ENCODE peak calls at places on chromosomes 11 and 22, in four cellular contexts. One of them, this sample, is unnamed.

GRCh38 chr11:6979365-6979764 is 40.8 kb downstream of the ZNF214 start:
- DNase-seq in H1: no peak
- DNase-seq in GM12878: no peak
- DNase-seq in K562: no peak
- DNase-seq in this sample: no peak

GRCh38 chr11:104352036-104352435 is 188.1 kb upstream of the PDGFD start:
- DNase-seq in K562: no peak
- DNase-seq in H1: no peak
- DNase-seq in GM12878: no peak
- DNase-seq in this sample: no peak

GRCh38 chr11:12842933-12843636 is 166.0 kb upstream of the RASSF10 start:
- DNase-seq in H1: no peak
- DNase-seq in K562: peak
- DNase-seq in GM12878: no peak
- DNase-seq in this sample: no peak

GRCh38 chr11:74171630-74172465 is 759 bp downstream of the PPME1 start:
- DNase-seq in GM12878: no peak
- DNase-seq in H1: no peak
- DNase-seq in K562: peak
- DNase-seq in this sample: no peak

GRCh38 chr22:22030493-22031182 is 48.1 kb upstream of the TOP3B start:
- DNase-seq in K562: peak
- DNase-seq in GM12878: peak
- DNase-seq in H1: no peak
- DNase-seq in this sample: peak

GRCh38 chr11:13169709-13170108 is 107.9 kb upstream of the BMAL1 start:
- DNase-seq in K562: peak
- DNase-seq in GM12878: no peak
- DNase-seq in H1: no peak
- DNase-seq in this sample: no peak

GRCh38 chr11:95584589-95584988 is 205.0 kb downstream of the FAM76B start:
- DNase-seq in K562: peak
- DNase-seq in H1: no peak
- DNase-seq in GM12878: no peak
- DNase-seq in this sample: peak

GRCh38 chr11:112082729-112083128 is 3.8 kb downstream of the TIMM8B start:
- DNase-seq in H1: no peak
- DNase-seq in K562: peak
- DNase-seq in GM12878: no peak
- DNase-seq in this sample: no peak

GRCh38 chr22:23225337-23225723 is 45.0 kb downstream of the BCR start:
- DNase-seq in K562: no peak
- DNase-seq in H1: no peak
- DNase-seq in GM12878: no peak
- DNase-seq in this sample: no peak

GRCh38 chr11:9489366-9489765 is 28.6 kb downstream of the ZNF143 start:
- DNase-seq in K562: no peak
- DNase-seq in GM12878: no peak
- DNase-seq in H1: no peak
- DNase-seq in this sample: no peak

GRCh38 chr11:45832835-45833446 is 14.3 kb upstream of the CRY2 start:
- DNase-seq in H1: no peak
- DNase-seq in GM12878: no peak
- DNase-seq in K562: no peak
- DNase-seq in this sample: no peak

GRCh38 chr11:79219186-79220045 is 221.4 kb downstream of the TENM4 start:
- DNase-seq in GM12878: no peak
- DNase-seq in H1: no peak
- DNase-seq in K562: no peak
- DNase-seq in this sample: no peak

GRCh38 chr22:19971276-19972124 is 29.9 kb upstream of the TXNRD2 start:
- DNase-seq in K562: no peak
- DNase-seq in H1: no peak
- DNase-seq in GM12878: no peak
- DNase-seq in this sample: no peak

GRCh38 chr11:119934866-119935265 is 203.0 kb downstream of the TRIM29 start:
- DNase-seq in H1: no peak
- DNase-seq in GM12878: no peak
- DNase-seq in K562: no peak
- DNase-seq in this sample: no peak

GRCh38 chr11:8268530-8269461 is 5.1 kb upstream of the LMO1 start:
- DNase-seq in K562: no peak
- DNase-seq in H1: peak
- DNase-seq in GM12878: no peak
- DNase-seq in this sample: no peak

GRCh38 chr11:8658210-8658968 is 24.1 kb downstream of the TRIM66 start:
- DNase-seq in GM12878: no peak
- DNase-seq in K562: no peak
- DNase-seq in H1: no peak
- DNase-seq in this sample: no peak

GRCh38 chr11:23997356-23997755 is 499.5 kb upstream of the LUZP2 start:
- DNase-seq in GM12878: no peak
- DNase-seq in H1: no peak
- DNase-seq in K562: no peak
- DNase-seq in this sample: no peak

GRCh38 chr11:126840201-126840886 is 160.2 kb downstream of the KIRREL3 start:
- DNase-seq in K562: no peak
- DNase-seq in GM12878: no peak
- DNase-seq in H1: no peak
- DNase-seq in this sample: no peak

GRCh38 chr11:129973068-129973467 is 29.6 kb downstream of the PRDM10 start:
- DNase-seq in H1: no peak
- DNase-seq in GM12878: no peak
- DNase-seq in K562: no peak
- DNase-seq in this sample: no peak

GRCh38 chr11:88972210-88972609 is 93.6 kb downstream of the GRM5 start:
- DNase-seq in GM12878: no peak
- DNase-seq in K562: no peak
- DNase-seq in H1: no peak
- DNase-seq in this sample: no peak

GRCh38 chr11:74679513-74679865 is 51.7 kb downstream of the CHRDL2 start:
- DNase-seq in GM12878: no peak
- DNase-seq in K562: no peak
- DNase-seq in H1: peak
- DNase-seq in this sample: no peak

GRCh38 chr11:15819679-15820286 is 536.6 kb downstream of the SOX6 start:
- DNase-seq in K562: peak
- DNase-seq in GM12878: no peak
- DNase-seq in H1: peak
- DNase-seq in this sample: peak

GRCh38 chr22:33789690-33790253 is 130.5 kb downstream of the LARGE1 start:
- DNase-seq in GM12878: peak
- DNase-seq in K562: no peak
- DNase-seq in H1: no peak
- DNase-seq in this sample: no peak

GRCh38 chr11:33970984-33971466 is 79.1 kb upstream of the LMO2 start:
- DNase-seq in K562: peak
- DNase-seq in GM12878: no peak
- DNase-seq in H1: peak
- DNase-seq in this sample: peak

GRCh38 chr11:39784873-39785272 is 1674.6 kb downstream of the LRRC4C start:
- DNase-seq in H1: no peak
- DNase-seq in GM12878: no peak
- DNase-seq in K562: no peak
- DNase-seq in this sample: no peak

GRCh38 chr22:23071163-23072034 is 1.1 kb downstream of the GNAZ start:
- DNase-seq in H1: no peak
- DNase-seq in K562: no peak
- DNase-seq in GM12878: no peak
- DNase-seq in this sample: no peak

DNA sequence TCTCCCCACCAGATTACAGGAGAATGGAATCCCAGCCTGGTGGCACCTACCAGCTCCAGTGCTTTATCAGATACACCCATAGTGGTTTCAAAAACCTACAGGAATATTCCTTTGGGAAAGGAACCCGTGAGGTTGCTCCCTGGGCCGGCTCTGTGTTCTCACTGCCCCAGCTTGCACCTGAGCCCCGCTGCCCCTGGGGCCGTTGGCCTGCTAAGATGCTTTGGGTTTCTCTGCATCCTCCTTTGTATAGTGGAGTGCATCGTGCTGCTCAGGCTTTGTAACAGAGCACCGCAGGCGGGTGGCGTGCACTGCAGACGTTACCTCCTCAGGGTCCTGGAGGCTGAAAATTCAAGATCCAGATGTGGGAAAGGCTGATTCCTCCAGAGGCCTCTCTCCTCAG is 414.1 kb downstream of the BRD1 start:
- DNase-seq in K562: no peak
- DNase-seq in H1: no peak
- DNase-seq in GM12878: no peak
- DNase-seq in this sample: no peak
- TF ChIP-seq YY1 in K562: no peak
- TF ChIP-seq YY1 in H1: no peak
- TF ChIP-seq YY1 in GM12878: no peak
- TF ChIP-seq YY1 in this sample: no peak

DNA sequence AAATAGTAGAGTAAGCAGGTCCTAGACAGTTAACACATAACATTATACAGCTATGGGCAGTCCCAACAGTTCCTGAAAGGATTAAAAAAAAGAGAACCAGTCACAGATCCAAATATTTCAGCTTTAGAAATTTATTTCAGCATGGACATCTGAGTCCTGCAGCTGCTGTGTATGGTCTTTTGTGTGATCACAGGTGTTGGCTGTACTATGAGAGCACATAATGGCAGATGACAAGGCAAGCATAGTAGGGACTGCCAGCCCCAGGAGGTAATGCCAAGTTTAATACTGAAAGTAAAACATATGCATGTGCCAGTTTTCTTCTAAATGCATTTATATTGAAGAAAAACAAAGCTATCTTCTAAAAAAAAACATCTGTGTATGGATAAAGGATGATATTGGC is 158.1 kb downstream of the GRIA4 start:
- DNase-seq in GM12878: no peak
- DNase-seq in K562: no peak
- DNase-seq in H1: no peak
- DNase-seq in this sample: no peak
- TF ChIP-seq KDM1A in GM12878: no peak
- TF ChIP-seq KDM1A in K562: no peak
- TF ChIP-seq KDM1A in H1: no peak
- TF ChIP-seq KDM1A in this sample: no peak

GRCh38 chr11:123231263-123231662 is 36.2 kb upstream of the CLMP start:
- DNase-seq in GM12878: no peak
- DNase-seq in K562: no peak
- DNase-seq in H1: no peak
- DNase-seq in this sample: peak
- TF ChIP-seq YY1 in GM12878: no peak
- TF ChIP-seq YY1 in K562: no peak
- TF ChIP-seq YY1 in H1: no peak
- TF ChIP-seq YY1 in this sample: no peak

GRCh38 chr11:2077061-2077802 is 62.0 kb downstream of the IGF2 start:
- DNase-seq in GM12878: no peak
- DNase-seq in H1: no peak
- DNase-seq in K562: no peak
- DNase-seq in this sample: peak
- TF ChIP-seq KDM1A in GM12878: no peak
- TF ChIP-seq KDM1A in H1: no peak
- TF ChIP-seq KDM1A in K562: no peak
- TF ChIP-seq KDM1A in this sample: no peak

GRCh38 chr11:114291847-114292680 is 4.1 kb upstream of the NNMT start:
- DNase-seq in GM12878: no peak
- DNase-seq in K562: no peak
- DNase-seq in H1: no peak
- DNase-seq in this sample: no peak
- TF ChIP-seq YY1 in GM12878: no peak
- TF ChIP-seq YY1 in K562: no peak
- TF ChIP-seq YY1 in H1: no peak
- TF ChIP-seq YY1 in this sample: no peak